ENCODE peak calls at places on chromosomes 4 and X, in six cellular contexts. K is fibroblast of the aortic adventitia; W is BJ; H is iPS-NIHi11; B is NCI-H1436; T is naive thymus-derived CD4-positive, alpha-beta T cell. J is an unnamed sample.

GRCh38 chr4:7196731-7197130 is 4.4 kb downstream of the SORCS2 start:
- DNase-seq in K (no peak), W (no peak), H (no peak), B (no peak), T (no peak), J (no peak)

GRCh38 chr4:44961001-44961755 is 234.8 kb upstream of the GNPDA2 start:
- DNase-seq in K (no peak), W (no peak), H (no peak), B (no peak), T (no peak), J (no peak)

GRCh38 chr4:86831262-86832090 is 17.7 kb downstream of the SLC10A6 start:
- DNase-seq in K (peak; percentile 83), W (peak; percentile 89), H (peak; percentile 19), B (no peak), T (no peak), J (no peak)

GRCh38 chrX:49829016-49829415 is at the start of gene PAGE4:
- DNase-seq in K (no peak), W (no peak), H (peak; percentile 24), B (no peak), T (no peak), J (no peak)

GRCh38 chr4:170259631-170260153 is 169.9 kb upstream of the AADAT start:
- DNase-seq in K (peak; percentile 61), W (peak; percentile 14), H (peak; percentile 84), B (peak; percentile 92), T (peak; percentile 37), J (peak; percentile 34)

GRCh38 chr4:27360651-27361347 is 500.2 kb downstream of the STIM2 start:
- DNase-seq in K (peak; percentile 91), W (peak; percentile 74), H (no peak), B (no peak), T (no peak), J (no peak)

GRCh38 chrX:39619182-39620009 is 478.4 kb downstream of the BCOR start:
- DNase-seq in K (no peak), W (no peak), H (no peak), B (no peak), T (no peak), J (peak; percentile 83)

GRCh38 chrX:17405225-17405969 is 30.4 kb downstream of the NHS start:
- DNase-seq in K (peak; percentile 44), W (no peak), H (no peak), B (no peak), T (no peak), J (no peak)

GRCh38 chr4:55880652-55881280 is 27.3 kb downstream of the EXOC1 start:
- DNase-seq in K (no peak), W (no peak), H (no peak), B (no peak), T (no peak), J (no peak)

GRCh38 chrX:23246001-23246400 is 88.6 kb upstream of the PTCHD1 start:
- DNase-seq in K (peak; percentile 55), W (no peak), H (no peak), B (no peak), T (no peak), J (no peak)

GRCh38 chr4:16496501-16496900 is 270.2 kb upstream of the TAPT1 start:
- DNase-seq in K (peak; percentile 62), W (no peak), H (no peak), B (no peak), T (no peak), J (peak; percentile 54)

GRCh38 chrX:110407910-110408545 is 49.4 kb downstream of the RTL9 start:
- DNase-seq in K (peak; percentile 80), W (no peak), H (peak; percentile 32), B (peak; percentile 69), T (peak; percentile 33), J (peak; percentile 29)

GRCh38 chrX:130108647-130109428 is 1.5 kb downstream of the ELF4 start:
- DNase-seq in K (peak; percentile 42), W (no peak), H (no peak), B (no peak), T (peak; percentile 45), J (no peak)

GRCh38 chr4:123116412-123116811 is 194.0 kb upstream of the NUDT6 start:
- DNase-seq in K (no peak), W (no peak), H (no peak), B (no peak), T (no peak), J (peak; percentile 59)

J was measured in endothelial cell of umbilical vein.